ENCODE peak calls at places on chromosomes 6 and 20, in ten cellular contexts. F is fibroblast of the aortic adventitia, W is HFFc6, G is GM10248, N is spleen, V is pancreas, P is AG04449, U is nephron progenitor cell, Y is HepG2, I is H1. X is an unnamed sample.

GRCh38 chr6:106159531-106159940 is 73.4 kb downstream of the PRDM1 start:
- DNase-seq in F (peak), W (peak), G (no peak), N (no peak), V (no peak), P (peak), U (no peak), Y (no peak), I (no peak), X (no peak)

GRCh38 chr6:149026530-149026942 is 279.7 kb downstream of the UST start:
- DNase-seq in F (peak), W (peak), G (no peak), N (no peak), V (no peak), P (peak), U (peak), Y (peak), I (no peak), X (peak)

GRCh38 chr6:42294759-42295158 is 77.1 kb upstream of the MRPS10 start:
- DNase-seq in F (peak), W (peak), G (no peak), N (no peak), V (no peak), P (no peak), U (no peak), Y (peak), I (no peak), X (no peak)

GRCh38 chr6:92777146-92777740 is 642.1 kb downstream of the EPHA7 start:
- DNase-seq in F (no peak), W (no peak), G (peak), N (no peak), V (no peak), P (no peak), U (no peak), Y (peak), I (no peak), X (peak)

GRCh38 chr6:124223596-124223995 is 419.9 kb downstream of the NKAIN2 start:
- DNase-seq in F (peak), W (no peak), G (no peak), N (no peak), V (no peak), P (no peak), U (no peak), Y (no peak), I (no peak), X (no peak)

GRCh38 chr6:2178125-2178524 is 67.3 kb downstream of the GMDS start:
- DNase-seq in F (no peak), W (no peak), G (no peak), N (no peak), V (no peak), P (no peak), U (no peak), Y (no peak), I (no peak), X (no peak)

GRCh38 chr6:46042355-46042999 is 26.8 kb upstream of the CLIC5 start:
- DNase-seq in F (peak), W (peak), G (peak), N (no peak), V (no peak), P (no peak), U (peak), Y (peak), I (no peak), X (peak)

GRCh38 chr6:75893776-75894152 is 144.7 kb downstream of the MYO6 start:
- DNase-seq in F (no peak), W (no peak), G (no peak), N (no peak), V (no peak), P (no peak), U (no peak), Y (no peak), I (no peak), X (no peak)

GRCh38 chr6:28282923-28283322 is 1.6 kb downstream of the PGBD1 start:
- DNase-seq in F (no peak), W (no peak), G (no peak), N (no peak), V (no peak), P (no peak), U (no peak), Y (no peak), I (no peak), X (no peak)

GRCh38 chr20:57749131-57749690 is 39.4 kb upstream of the PMEPA1 start:
- DNase-seq in F (no peak), W (no peak), G (no peak), N (peak), V (no peak), P (no peak), U (no peak), Y (no peak), I (no peak), X (no peak)

GRCh38 chr20:8443464-8444072 is 311.5 kb downstream of the PLCB1 start:
- DNase-seq in F (no peak), W (no peak), G (no peak), N (no peak), V (no peak), P (no peak), U (no peak), Y (no peak), I (no peak), X (no peak)

GRCh38 chr6:106520711-106521367 is 108.5 kb downstream of the RTN4IP1 start:
- DNase-seq in F (no peak), W (no peak), G (peak), N (peak), V (no peak), P (no peak), U (no peak), Y (no peak), I (no peak), X (no peak)

GRCh38 chr6:133352046-133352445 is 110.9 kb downstream of the EYA4 start:
- DNase-seq in F (no peak), W (no peak), G (no peak), N (no peak), V (no peak), P (no peak), U (no peak), Y (no peak), I (no peak), X (no peak)

GRCh38 chr6:44180886-44181285 is 22.3 kb downstream of the CAPN11 start:
- DNase-seq in F (no peak), W (no peak), G (no peak), N (peak), V (no peak), P (no peak), U (no peak), Y (no peak), I (no peak), X (no peak)

GRCh38 chr6:110609101-110609500 is 132.7 kb upstream of the SLC22A16 start:
- DNase-seq in F (peak), W (no peak), G (no peak), N (no peak), V (no peak), P (no peak), U (no peak), Y (no peak), I (no peak), X (no peak)

GRCh38 chr6:147750420-147750819 is 241.9 kb downstream of the SAMD5 start:
- DNase-seq in F (no peak), W (no peak), G (no peak), N (no peak), V (no peak), P (no peak), U (no peak), Y (no peak), I (no peak), X (no peak)

GRCh38 chr20:36101201-36101600 is 53.3 kb upstream of the EPB41L1 start:
- DNase-seq in F (no peak), W (no peak), G (no peak), N (no peak), V (peak), P (no peak), U (no peak), Y (no peak), I (no peak), X (peak)

GRCh38 chr20:62477669-62478450 is 2.1 kb upstream of the GATA5 start:
- DNase-seq in F (no peak), W (no peak), G (no peak), N (no peak), V (no peak), P (no peak), U (peak), Y (no peak), I (no peak), X (no peak)

GRCh38 chr6:38843798-38844197 is 128.7 kb downstream of the DNAH8 start:
- DNase-seq in F (no peak), W (no peak), G (no peak), N (no peak), V (no peak), P (no peak), U (no peak), Y (no peak), I (no peak), X (no peak)

GRCh38 chr20:32338665-32339064 is 19.5 kb upstream of the ASXL1 start:
- DNase-seq in F (no peak), W (no peak), G (no peak), N (no peak), V (no peak), P (no peak), U (no peak), Y (peak), I (no peak), X (no peak)

GRCh38 chr20:19929749-19930148 is 87.4 kb upstream of the NAA20 start:
- DNase-seq in F (no peak), W (no peak), G (no peak), N (no peak), V (no peak), P (no peak), U (no peak), Y (no peak), I (no peak), X (peak)

GRCh38 chr6:107625264-107625663 is 135.3 kb downstream of the SOBP start:
- DNase-seq in F (no peak), W (no peak), G (no peak), N (no peak), V (no peak), P (no peak), U (no peak), Y (no peak), I (no peak), X (no peak)

GRCh38 chr6:21560249-21560648 is 33.3 kb upstream of the SOX4 start:
- DNase-seq in F (no peak), W (no peak), G (no peak), N (no peak), V (no peak), P (no peak), U (no peak), Y (no peak), I (no peak), X (no peak)

GRCh38 chr6:87344513-87344912 is at the start of gene C6orf163:
- DNase-seq in F (no peak), W (no peak), G (no peak), N (no peak), V (no peak), P (no peak), U (no peak), Y (no peak), I (no peak), X (no peak)

GRCh38 chr20:859661-860294 is 26.3 kb downstream of the FAM110A start:
- DNase-seq in F (no peak), W (no peak), G (no peak), N (no peak), V (no peak), P (no peak), U (no peak), Y (no peak), I (no peak), X (no peak)
- TF ChIP-seq CTCF in F (peak), W (no peak), G (no peak), N (no peak), V (no peak), P (no peak), U (no peak), Y (no peak), I (no peak), X (no peak)

GRCh38 chr20:48921168-48921882 is at the start of gene ARFGEF2:
- DNase-seq in F (peak), W (peak), G (peak), N (peak), V (peak), P (no peak), U (peak), Y (peak), I (peak), X (peak)
- TF ChIP-seq CTCF in F (no peak), W (peak), G (no peak), N (peak), V (no peak), P (peak), U (no peak), Y (peak), I (no peak), X (peak)

GRCh38 chr6:142758257-142759025 is 186.5 kb downstream of the HIVEP2 start:
- DNase-seq in F (no peak), W (no peak), G (no peak), N (no peak), V (no peak), P (no peak), U (no peak), Y (no peak), I (no peak), X (no peak)

GRCh38 chr6:142757827-142758226 is 187.1 kb downstream of the HIVEP2 start:
- DNase-seq in F (no peak), W (no peak), G (no peak), N (no peak), V (no peak), P (no peak), U (no peak), Y (no peak), I (no peak), X (no peak)

GRCh38 chr6:142752348-142752747 is 192.6 kb downstream of the HIVEP2 start:
- DNase-seq in F (no peak), W (no peak), G (no peak), N (no peak), V (no peak), P (no peak), U (no peak), Y (no peak), I (no peak), X (no peak)

GRCh38 chr6:142753196-142753595 is 191.8 kb downstream of the HIVEP2 start:
- DNase-seq in F (no peak), W (no peak), G (no peak), N (no peak), V (no peak), P (no peak), U (no peak), Y (no peak), I (no peak), X (no peak)

DNA sequence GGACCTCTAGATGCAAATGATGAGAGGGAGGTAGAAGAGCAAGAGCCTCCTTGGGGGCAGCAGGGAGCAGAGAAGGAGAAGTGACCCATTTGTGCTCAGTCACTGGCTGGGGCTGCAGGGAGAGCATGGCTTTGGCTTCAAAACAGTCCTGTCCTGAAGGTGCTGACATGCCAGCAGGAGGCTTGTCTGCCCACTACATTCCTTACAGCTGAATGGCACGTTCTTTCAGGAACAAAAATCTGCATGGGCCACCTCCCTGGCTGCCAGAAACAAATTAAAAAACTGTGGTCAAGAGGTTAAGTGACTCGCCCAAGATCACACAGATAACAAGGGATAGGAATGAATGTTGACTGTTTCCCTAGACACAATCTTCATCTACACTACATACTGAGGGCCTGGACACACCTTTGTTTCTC is 188.8 kb downstream of the HIVEP2 start:
- DNase-seq in F (peak), W (peak), G (no peak), N (no peak), V (no peak), P (peak), U (no peak), Y (peak), I (no peak), X (no peak)
- TF ChIP-seq CTCF in F (no peak), W (peak), G (no peak), N (no peak), V (no peak), P (peak), U (no peak), Y (no peak), I (peak), X (no peak)

DNA sequence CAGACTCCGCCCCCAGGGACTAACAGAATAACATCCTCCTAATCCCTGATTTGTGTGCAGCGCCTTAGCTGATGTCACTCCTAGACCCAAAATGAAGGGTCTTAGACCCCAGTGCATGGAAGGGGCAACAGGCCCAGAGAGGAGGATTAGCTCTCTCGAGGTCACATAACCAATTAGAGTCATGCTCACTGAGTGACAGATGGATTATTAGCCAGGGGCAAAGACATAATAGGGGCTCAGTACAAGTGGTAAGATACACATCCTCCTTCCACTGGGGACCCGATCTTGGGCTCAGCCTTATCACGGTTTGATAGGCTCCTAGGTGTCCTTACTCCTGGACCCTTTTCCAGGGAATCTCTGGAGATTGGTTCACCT is 851 bp downstream of the TP53INP2 start:
- DNase-seq in F (no peak), W (no peak), G (no peak), N (no peak), V (no peak), P (no peak), U (no peak), Y (no peak), I (no peak), X (no peak)
- TF ChIP-seq CTCF in F (no peak), W (no peak), G (no peak), N (no peak), V (no peak), P (no peak), U (no peak), Y (no peak), I (no peak), X (no peak)

DNA sequence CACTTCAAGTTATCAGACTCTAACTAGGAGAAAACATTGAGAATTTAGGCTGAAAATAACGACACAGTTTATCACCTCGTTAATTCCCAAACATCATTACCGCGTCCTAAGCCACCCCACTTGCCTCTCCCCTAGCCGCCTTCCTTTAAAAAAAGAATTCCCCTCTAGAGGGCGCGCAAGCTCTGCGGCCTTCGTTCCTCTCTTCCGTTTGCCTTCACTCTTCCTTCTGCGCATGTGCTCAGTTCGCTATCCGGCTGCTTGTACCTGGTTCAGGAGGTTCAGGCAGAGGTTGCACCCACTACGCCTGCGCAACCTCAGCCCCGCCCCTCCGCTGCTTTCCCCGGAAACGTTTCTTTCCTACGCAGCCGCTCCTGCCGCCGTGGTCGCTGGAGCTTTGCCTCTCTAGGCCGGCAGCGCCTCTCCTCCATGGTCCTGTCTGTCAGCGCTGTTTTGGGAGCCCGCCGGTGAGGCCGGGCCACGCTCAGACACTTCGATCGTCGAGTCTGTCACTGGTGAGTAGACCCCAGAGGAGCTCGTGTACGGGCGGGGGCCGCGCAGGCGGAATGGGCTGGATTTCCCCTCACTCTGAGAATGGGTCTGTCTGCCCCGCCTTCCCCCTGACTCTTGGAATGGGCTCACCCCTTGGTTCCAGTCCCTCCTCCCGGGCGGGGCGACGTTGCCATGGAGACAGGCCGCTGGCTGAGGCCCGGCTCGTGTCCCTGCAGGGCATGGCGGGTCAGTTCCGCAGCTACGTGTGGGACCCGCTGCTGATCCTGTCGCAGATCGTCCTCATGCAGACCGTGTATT is at the start of gene SYS1:
- DNase-seq in F (peak), W (peak), G (peak), N (peak), V (peak), P (peak), U (peak), Y (peak), I (peak), X (peak)
- TF ChIP-seq CTCF in F (peak), W (peak), G (peak), N (peak), V (peak), P (peak), U (peak), Y (peak), I (peak), X (peak)

DNA sequence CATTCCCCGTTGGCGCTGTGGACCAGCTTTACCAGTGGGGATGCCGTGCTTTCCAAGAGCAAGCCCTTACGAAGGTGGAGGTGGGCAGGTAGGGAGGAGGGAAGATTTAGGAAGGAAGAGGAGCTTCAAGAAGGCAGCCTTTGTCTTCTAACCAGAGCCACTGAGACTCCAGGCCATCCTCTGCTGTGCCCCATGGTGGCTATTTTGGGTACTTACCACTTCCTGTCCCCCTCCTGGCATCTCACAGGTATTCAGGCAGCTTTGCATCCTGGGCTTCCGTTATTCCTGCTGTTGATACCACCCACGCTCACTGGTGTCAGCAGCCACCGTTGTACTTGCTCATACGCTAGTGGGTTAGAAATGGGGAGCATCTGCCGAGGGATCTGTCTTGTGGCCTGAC is 22.9 kb downstream of the ERMARD start:
- DNase-seq in F (no peak), W (no peak), G (no peak), N (no peak), V (no peak), P (no peak), U (no peak), Y (no peak), I (no peak), X (no peak)
- TF ChIP-seq CTCF in F (no peak), W (peak), G (no peak), N (no peak), V (no peak), P (no peak), U (no peak), Y (no peak), I (no peak), X (no peak)

GRCh38 chr6:37365791-37366190 is 12.0 kb downstream of the RNF8 start:
- DNase-seq in F (peak), W (peak), G (no peak), N (no peak), V (no peak), P (no peak), U (no peak), Y (peak), I (no peak), X (no peak)
- TF ChIP-seq CTCF in F (peak), W (peak), G (peak), N (no peak), V (no peak), P (peak), U (no peak), Y (peak), I (no peak), X (peak)